ENCODE peak calls at places on chromosomes 6 and 20, in nine cellular contexts. H is NCI-H2029 treated with DMSO at 0.1 percent for 48 hours, E is anterior cingulate cortex, N is A549, Y is SW480, Q is SW 1271, B is ELF-1, F is GM10248, Z is Calu3. W is an unnamed sample.

GRCh38 chr6:45438849-45439406 is 61.2 kb upstream of the SUPT3H start:
- DNase-seq in H (no peak), E (no peak), N (no peak), Y (peak), Q (no peak), B (no peak), F (no peak), Z (no peak), W (no peak)

GRCh38 chr6:113481441-113481840 is 375.7 kb upstream of the MARCKS start:
- DNase-seq in H (no peak), E (no peak), N (no peak), Y (no peak), Q (no peak), B (no peak), F (no peak), Z (no peak), W (no peak)

GRCh38 chr6:142242269-142242668 is 59.5 kb upstream of the ADGRG6 start:
- DNase-seq in H (no peak), E (no peak), N (no peak), Y (peak), Q (no peak), B (no peak), F (no peak), Z (no peak), W (no peak)

GRCh38 chr6:106880952-106881351 is 93.6 kb downstream of the CD24 start:
- DNase-seq in H (no peak), E (no peak), N (no peak), Y (no peak), Q (no peak), B (no peak), F (no peak), Z (no peak), W (no peak)

GRCh38 chr6:155706341-155706740 is 250.7 kb upstream of the NOX3 start:
- DNase-seq in H (no peak), E (no peak), N (no peak), Y (no peak), Q (no peak), B (no peak), F (no peak), Z (no peak), W (no peak)

GRCh38 chr6:49205526-49205925 is 257.5 kb downstream of the MMUT start:
- DNase-seq in H (no peak), E (no peak), N (no peak), Y (no peak), Q (no peak), B (no peak), F (no peak), Z (no peak), W (no peak)

GRCh38 chr6:96621983-96622382 is 59.1 kb downstream of the FHL5 start:
- DNase-seq in H (no peak), E (no peak), N (no peak), Y (no peak), Q (no peak), B (no peak), F (no peak), Z (no peak), W (no peak)

GRCh38 chr6:1388927-1389790 is at the start of gene FOXF2:
- DNase-seq in H (no peak), E (no peak), N (peak), Y (peak), Q (peak), B (no peak), F (no peak), Z (no peak), W (peak)

GRCh38 chr6:1850581-1851157 is 241.0 kb downstream of the FOXC1 start:
- DNase-seq in H (no peak), E (no peak), N (no peak), Y (no peak), Q (no peak), B (no peak), F (no peak), Z (no peak), W (no peak)

GRCh38 chr6:108570518-108570917 is 9.8 kb downstream of the FOXO3 start:
- DNase-seq in H (no peak), E (no peak), N (peak), Y (no peak), Q (no peak), B (no peak), F (no peak), Z (no peak), W (no peak)

GRCh38 chr20:52783769-52784168 is 188.4 kb upstream of the TSHZ2 start:
- DNase-seq in H (no peak), E (no peak), N (peak), Y (no peak), Q (peak), B (peak), F (no peak), Z (no peak), W (peak)

GRCh38 chr20:56540415-56540814 is 7.4 kb downstream of the FAM209B start:
- DNase-seq in H (no peak), E (no peak), N (no peak), Y (no peak), Q (no peak), B (no peak), F (no peak), Z (no peak), W (no peak)

GRCh38 chr20:45934046-45934586 is 367 bp upstream of the PCIF1 start:
- DNase-seq in H (no peak), E (peak), N (peak), Y (peak), Q (peak), B (no peak), F (peak), Z (peak), W (peak)

GRCh38 chr20:34709836-34710567 is 5.9 kb downstream of the TP53INP2 start:
- DNase-seq in H (peak), E (peak), N (no peak), Y (peak), Q (peak), B (peak), F (peak), Z (peak), W (peak)

GRCh38 chr6:33988121-33989015 is 157.5 kb downstream of the GRM4 start:
- DNase-seq in H (peak), E (no peak), N (no peak), Y (no peak), Q (no peak), B (peak), F (no peak), Z (no peak), W (peak)

GRCh38 chr6:91490672-91491071 is 903.8 kb upstream of the MAP3K7 start:
- DNase-seq in H (no peak), E (no peak), N (no peak), Y (no peak), Q (no peak), B (no peak), F (no peak), Z (no peak), W (no peak)

GRCh38 chr6:56803594-56803993 is 151.3 kb upstream of the BEND6 start:
- DNase-seq in H (no peak), E (no peak), N (no peak), Y (no peak), Q (no peak), B (no peak), F (no peak), Z (no peak), W (peak)

GRCh38 chr6:98384766-98385165 is 449.6 kb upstream of the POU3F2 start:
- DNase-seq in H (no peak), E (no peak), N (peak), Y (no peak), Q (no peak), B (no peak), F (no peak), Z (no peak), W (no peak)

GRCh38 chr6:19705606-19706005 is 131.6 kb upstream of the ID4 start:
- DNase-seq in H (no peak), E (no peak), N (no peak), Y (no peak), Q (no peak), B (no peak), F (no peak), Z (no peak), W (no peak)

GRCh38 chr20:37209193-37209592 is 29.8 kb upstream of the MROH8 start:
- DNase-seq in H (no peak), E (no peak), N (no peak), Y (no peak), Q (no peak), B (no peak), F (no peak), Z (no peak), W (no peak)

GRCh38 chr6:107466062-107466461 is 6.7 kb upstream of the PDSS2 start:
- DNase-seq in H (no peak), E (no peak), N (no peak), Y (no peak), Q (no peak), B (no peak), F (no peak), Z (no peak), W (no peak)

W was measured in HAP-1.